ENCODE peak calls at places on chromosomes 7 and 10, in nine cellular contexts. I is KBM-7; E is endothelial cell; B is NCI-H510A treated with DMSO at 0.1 percent for 48 hours; D is fibroblast of mammary gland; Q is stimulated activated CD8-positive, alpha-beta memory T cell treated with anti-CD3 and anti-CD28 coated beads, Interleukin-15, amount 100 ng/mL, for 4 hours; O is substantia nigra; C is stimulated activated CD4-positive, alpha-beta T cell treated with anti-CD3 and anti-CD28 coated beads, TNF-alpha, amount 100 ng/mL, for 48 hours; J is PC-9. W is an unnamed sample.

GRCh38 chr7:91348686-91349085 is 84.5 kb downstream of the FZD1 start:
- DNase-seq in C (no peak), E (peak; percentile 22), Q (no peak), O (no peak), B (no peak), J (no peak), I (no peak), D (peak; percentile 63), W (no peak)

GRCh38 chr7:22589641-22590141 is 89.7 kb upstream of the STEAP1B start:
- DNase-seq in I (no peak), B (no peak), C (no peak), D (peak; percentile 78), O (no peak), Q (no peak), J (no peak), E (peak; percentile 16), W (peak; percentile 39)

GRCh38 chr7:70082026-70082655 is 483.9 kb downstream of the AUTS2 start:
- DNase-seq in O (no peak), D (peak; percentile 64), J (no peak), I (no peak), Q (no peak), C (no peak), E (no peak), B (no peak), W (no peak)

GRCh38 chr10:11165591-11166543 is 148.2 kb downstream of the CELF2 start:
- DNase-seq in B (no peak), Q (no peak), C (peak; percentile 48), E (peak; percentile 53), I (peak; percentile 85), J (no peak), O (peak; percentile 51), D (no peak), W (no peak)

GRCh38 chr7:158431941-158432347 is 155.7 kb downstream of the PTPRN2 start:
- DNase-seq in O (no peak), J (no peak), Q (no peak), B (no peak), D (peak; percentile 95), E (no peak), I (no peak), C (no peak), W (no peak)

GRCh38 chr7:31100870-31101269 is 48.8 kb downstream of the ADCYAP1R1 start:
- DNase-seq in I (no peak), Q (no peak), J (no peak), C (no peak), E (no peak), B (no peak), D (no peak), O (no peak), W (no peak)

GRCh38 chr7:24733414-24734060 is 23.7 kb downstream of the GSDME start:
- DNase-seq in O (no peak), C (no peak), B (no peak), D (no peak), I (no peak), J (no peak), Q (no peak), E (no peak), W (no peak)

GRCh38 chr7:6106140-6106904 is 75.1 kb downstream of the ANKRD61 start:
- DNase-seq in Q (no peak), J (peak; percentile 22), D (peak; percentile 60), B (peak; percentile 16), E (no peak), I (peak; percentile 69), C (no peak), O (no peak), W (peak; percentile 12)

GRCh38 chr10:124075116-124075955 is 18.1 kb downstream of the CHST15 start:
- DNase-seq in I (no peak), Q (no peak), D (no peak), C (no peak), B (no peak), E (no peak), J (no peak), O (peak; percentile 49), W (no peak)